ENCODE peak calls at places on chromosome 9, in six cellular contexts. G, S, D, F, V and P are unnamed samples.

GRCh38 chr9:81225586-81225985 is 463.8 kb downstream of the TLE1 start:
- DNase-seq in G (no peak), S (no peak), D (no peak), F (no peak), V (no peak), P (peak; percentile 21)

GRCh38 chr9:88523056-88523455 is 11.9 kb upstream of the NXNL2 start:
- DNase-seq in G (peak; percentile 21), S (no peak), D (no peak), F (no peak), V (no peak), P (peak; percentile 31)

GRCh38 chr9:129737479-129738269 is 15.2 kb downstream of the PTGES start:
- DNase-seq in G (peak; percentile 84), S (no peak), D (peak; percentile 28), F (peak; percentile 83), V (peak; percentile 78), P (peak; percentile 69)

GRCh38 chr9:124293712-124294504 is 36.2 kb downstream of the NEK6 start:
- DNase-seq in G (no peak), S (no peak), D (no peak), F (no peak), V (no peak), P (no peak)

GRCh38 chr9:129506892-129507291 is 114.0 kb downstream of the C9orf50 start:
- DNase-seq in G (no peak), S (no peak), D (no peak), F (no peak), V (peak; percentile 39), P (peak; percentile 70)

GRCh38 chr9:4258321-4259093 is 41.4 kb downstream of the GLIS3 start:
- DNase-seq in G (no peak), S (no peak), D (no peak), F (no peak), V (no peak), P (peak; percentile 58)

GRCh38 chr9:112174965-112175795 is at the start of gene SUSD1:
- DNase-seq in G (peak; percentile 54), S (no peak), D (no peak), F (no peak), V (peak; percentile 78), P (no peak)

GRCh38 chr9:126248680-126249079 is 77.9 kb upstream of the MVB12B start:
- DNase-seq in G (peak; percentile 90), S (peak; percentile 8), D (no peak), F (no peak), V (no peak), P (peak; percentile 78)

GRCh38 chr9:122226758-122227575 is 1.8 kb downstream of the LHX6 start:
- DNase-seq in G (no peak), S (no peak), D (no peak), F (no peak), V (no peak), P (no peak)

GRCh38 chr9:137026828-137027227 is 1.2 kb downstream of the ABCA2 start:
- DNase-seq in G (no peak), S (no peak), D (no peak), F (peak; percentile 37), V (peak; percentile 37), P (no peak)

GRCh38 chr9:109254317-109254716 is 66.5 kb downstream of the EPB41L4B start:
- DNase-seq in G (no peak), S (peak; percentile 56), D (no peak), F (no peak), V (no peak), P (peak; percentile 64)

GRCh38 chr9:132793606-132794580 is 84.2 kb downstream of the AK8 start:
- DNase-seq in G (no peak), S (no peak), D (no peak), F (no peak), V (no peak), P (no peak)

GRCh38 chr9:5095795-5096194 is 89.6 kb downstream of the INSL6 start:
- DNase-seq in G (no peak), S (no peak), D (no peak), F (no peak), V (no peak), P (no peak)

GRCh38 chr9:88772602-88773001 is 218.7 kb upstream of the S1PR3 start:
- DNase-seq in G (no peak), S (no peak), D (no peak), F (no peak), V (no peak), P (no peak)

GRCh38 chr9:18985464-18985951 is 47.5 kb downstream of the SAXO1 start:
- DNase-seq in G (no peak), S (no peak), D (no peak), F (no peak), V (no peak), P (no peak)

GRCh38 chr9:115494958-115495690 is 377.2 kb upstream of the TNC start:
- DNase-seq in G (no peak), S (no peak), D (no peak), F (peak; percentile 62), V (no peak), P (no peak)

GRCh38 chr9:123415593-123415930 is 59.6 kb downstream of the CRB2 start:
- DNase-seq in G (no peak), S (no peak), D (no peak), F (no peak), V (no peak), P (no peak)

GRCh38 chr9:12708562-12709298 is 15.5 kb downstream of the TYRP1 start:
- DNase-seq in G (peak; percentile 85), S (no peak), D (no peak), F (no peak), V (peak; percentile 41), P (peak; percentile 80)

GRCh38 chr9:81637276-81637675 is 52.1 kb downstream of the TLE1 start:
- DNase-seq in G (no peak), S (no peak), D (no peak), F (no peak), V (peak; percentile 32), P (no peak)

GRCh38 chr9:93085676-93086075 is 10.3 kb upstream of the CARD19 start:
- DNase-seq in G (no peak), S (no peak), D (no peak), F (no peak), V (no peak), P (no peak)

GRCh38 chr9:98778711-98779530 is 17.4 kb downstream of the ANKS6 start:
- DNase-seq in G (no peak), S (no peak), D (no peak), F (no peak), V (no peak), P (no peak)

GRCh38 chr9:26033346-26033745 is 355.1 kb upstream of the TUSC1 start:
- DNase-seq in G (no peak), S (no peak), D (no peak), F (no peak), V (no peak), P (peak; percentile 52)

GRCh38 chr9:137441289-137441934 is at the start of gene ENTPD8:
- DNase-seq in G (no peak), S (no peak), D (no peak), F (peak; percentile 86), V (peak; percentile 48), P (no peak)

GRCh38 chr9:221989-222776 is 7.5 kb downstream of the DOCK8 start:
- DNase-seq in G (no peak), S (no peak), D (no peak), F (no peak), V (peak; percentile 99), P (no peak)

GRCh38 chr9:34554211-34555001 is 31.6 kb upstream of the ENHO start:
- DNase-seq in G (peak; percentile 5), S (no peak), D (no peak), F (peak; percentile 88), V (peak; percentile 87), P (no peak)

GRCh38 chr9:125272697-125273096 is 11.1 kb downstream of the GAPVD1 start:
- DNase-seq in G (no peak), S (peak; percentile 47), D (no peak), F (no peak), V (no peak), P (no peak)

GRCh38 chr9:91820949-91821880 is 128.8 kb downstream of the ROR2 start:
- DNase-seq in G (no peak), S (no peak), D (no peak), F (no peak), V (peak; percentile 55), P (no peak)

GRCh38 chr9:84170521-84171141 is 169.9 kb downstream of the SLC28A3 start:
- DNase-seq in G (peak; percentile 68), S (peak; percentile 84), D (no peak), F (no peak), V (no peak), P (peak; percentile 97)

GRCh38 chr9:76996700-76997099 is 22.8 kb upstream of the FOXB2 start:
- DNase-seq in G (peak; percentile 16), S (no peak), D (no peak), F (no peak), V (peak; percentile 39), P (peak; percentile 51)

GRCh38 chr9:116389546-116390305 is 236.1 kb downstream of the PAPPA start:
- DNase-seq in G (no peak), S (no peak), D (no peak), F (no peak), V (no peak), P (no peak)

GRCh38 chr9:109935406-109936087 is 155.5 kb downstream of the PALM2AKAP2 start:
- DNase-seq in G (no peak), S (no peak), D (no peak), F (no peak), V (no peak), P (no peak)

GRCh38 chr9:93451762-93452709 is 551 bp downstream of the FAM120A start:
- DNase-seq in G (peak; percentile 78), S (no peak), D (no peak), F (peak; percentile 19), V (peak; percentile 65), P (peak; percentile 34)